ENCODE peak calls at places on chromosomes 4 and X, in nine cellular contexts. C is NB4, S is A549, U is fibroblast of lung, G is cardiac muscle cell, Z is tibial artery, X is BJ, H is MM.1S, N is heart right ventricle. O is an unnamed sample.

GRCh38 chrX:148133099-148133725 is 152.1 kb downstream of the FMR1NB start:
- DNase-seq in C (peak; percentile 44), S (peak; percentile 0), U (peak; percentile 0), G (no peak), Z (no peak), X (no peak), H (peak; percentile 29), N (no peak), O (peak; percentile 0)

GRCh38 chrX:3609800-3610199 is 103.6 kb downstream of the PRKX start:
- DNase-seq in C (no peak), S (peak; percentile 29), U (peak; percentile 22), G (no peak), Z (no peak), X (peak; percentile 75), H (no peak), N (no peak), O (no peak)

GRCh38 chrX:17655232-17656034 is 81.9 kb upstream of the SCML1 start:
- DNase-seq in C (no peak), S (no peak), U (peak; percentile 15), G (peak; percentile 56), Z (no peak), X (no peak), H (no peak), N (peak; percentile 11), O (no peak)

GRCh38 chr4:36392049-36392448 is 110.6 kb downstream of the DTHD1 start:
- DNase-seq in C (no peak), S (no peak), U (no peak), G (no peak), Z (no peak), X (no peak), H (no peak), N (no peak), O (no peak)

GRCh38 chr4:113683143-113683542 is 78.4 kb downstream of the CAMK2D start:
- DNase-seq in C (no peak), S (no peak), U (no peak), G (no peak), Z (no peak), X (no peak), H (peak; percentile 89), N (no peak), O (peak; percentile 85)

GRCh38 chr4:138275216-138275615 is 33.1 kb upstream of the SLC7A11 start:
- DNase-seq in C (no peak), S (no peak), U (no peak), G (no peak), Z (no peak), X (no peak), H (no peak), N (no peak), O (no peak)

GRCh38 chr4:140645614-140646412 is 77.1 kb upstream of the UCP1 start:
- DNase-seq in C (no peak), S (no peak), U (no peak), G (peak; percentile 13), Z (no peak), X (no peak), H (no peak), N (peak; percentile 53), O (no peak)

GRCh38 chr4:40564815-40565505 is 64.7 kb downstream of the RBM47 start:
- DNase-seq in C (no peak), S (no peak), U (no peak), G (peak; percentile 86), Z (no peak), X (no peak), H (peak; percentile 13), N (no peak), O (peak; percentile 65)

GRCh38 chr4:151012836-151013235 is 2.2 kb downstream of the LRBA start:
- DNase-seq in C (no peak), S (no peak), U (no peak), G (no peak), Z (no peak), X (no peak), H (no peak), N (no peak), O (peak; percentile 14)

GRCh38 chr4:140140566-140140965 is 13.4 kb downstream of the MAML3 start:
- DNase-seq in C (no peak), S (no peak), U (no peak), G (no peak), Z (no peak), X (no peak), H (no peak), N (no peak), O (no peak)

GRCh38 chr4:120709986-120710385 is 212.5 kb downstream of the PRDM5 start:
- DNase-seq in C (no peak), S (no peak), U (peak; percentile 77), G (no peak), Z (no peak), X (peak; percentile 35), H (no peak), N (no peak), O (no peak)

GRCh38 chr4:138741778-138742377 is 273.7 kb upstream of the NOCT start:
- DNase-seq in C (no peak), S (no peak), U (no peak), G (no peak), Z (no peak), X (no peak), H (no peak), N (no peak), O (no peak)

GRCh38 chrX:63434665-63435064 is 83.5 kb upstream of the SPIN4 start:
- DNase-seq in C (no peak), S (peak; percentile 14), U (no peak), G (peak; percentile 14), Z (no peak), X (no peak), H (no peak), N (no peak), O (no peak)

GRCh38 chr4:147928400-147928799 is 196.5 kb downstream of the ARHGAP10 start:
- DNase-seq in C (no peak), S (no peak), U (peak; percentile 67), G (no peak), Z (no peak), X (peak; percentile 51), H (no peak), N (no peak), O (no peak)

GRCh38 chr4:130747842-130748241 is 1651.9 kb downstream of the C4orf33 start:
- DNase-seq in C (peak; percentile 8), S (peak; percentile 7), U (peak; percentile 32), G (no peak), Z (no peak), X (no peak), H (peak; percentile 63), N (no peak), O (no peak)

GRCh38 chr4:71004281-71004851 is 10.9 kb downstream of the DCK start:
- DNase-seq in C (no peak), S (no peak), U (no peak), G (peak; percentile 62), Z (no peak), X (no peak), H (peak; percentile 66), N (no peak), O (peak; percentile 78)

GRCh38 chr4:137641554-137641953 is 109.3 kb upstream of the PCDH18 start:
- DNase-seq in C (no peak), S (no peak), U (peak; percentile 76), G (no peak), Z (peak; percentile 71), X (no peak), H (no peak), N (no peak), O (no peak)

GRCh38 chr4:9716093-9716492 is 65.3 kb upstream of the DRD5 start:
- DNase-seq in C (no peak), S (no peak), U (no peak), G (no peak), Z (no peak), X (no peak), H (no peak), N (no peak), O (no peak)

GRCh38 chr4:75708218-75708691 is 16.1 kb upstream of the USO1 start:
- DNase-seq in C (peak; percentile 42), S (peak; percentile 50), U (no peak), G (no peak), Z (no peak), X (no peak), H (no peak), N (no peak), O (peak; percentile 41)

GRCh38 chr4:147039991-147040575 is 94.4 kb upstream of the TTC29 start:
- DNase-seq in C (no peak), S (no peak), U (no peak), G (no peak), Z (no peak), X (no peak), H (no peak), N (no peak), O (no peak)

GRCh38 chr4:69823481-69824186 is 36.3 kb downstream of the SULT1E1 start:
- DNase-seq in C (peak; percentile 41), S (peak; percentile 40), U (peak; percentile 61), G (no peak), Z (no peak), X (no peak), H (peak; percentile 48), N (no peak), O (peak; percentile 47)
- TF ChIP-seq CTCF in C (peak; percentile 52), S (no peak), U (no peak), G (peak; percentile 66), Z (peak; percentile 20), X (peak; percentile 39), H (peak; percentile 74), N (peak; percentile 12), O (peak; percentile 55)

GRCh38 chrX:9373789-9374188 is 91.1 kb upstream of the TBL1X start:
- DNase-seq in C (no peak), S (no peak), U (no peak), G (no peak), Z (no peak), X (no peak), H (no peak), N (no peak), O (no peak)
- H3K4me3 ChIP-seq in C (no peak overlapping the region), S (no peak overlapping the region), U (no peak overlapping the region), G (no peak overlapping the region), Z (no peak overlapping the region), X (no peak overlapping the region), H (no peak overlapping the region), N (no peak overlapping the region), O (no peak overlapping the region)

GRCh38 chrX:137926090-137926489 is 360.2 kb downstream of the ZIC3 start:
- DNase-seq in C (peak; percentile 13), S (peak; percentile 6), U (no peak), G (peak; percentile 39), Z (no peak), X (no peak), H (peak; percentile 40), N (no peak), O (peak; percentile 1)
- TF ChIP-seq CTCF in C (peak; percentile 38), S (peak; percentile 7), U (no peak), G (no peak), Z (no peak), X (no peak), H (peak; percentile 48), N (no peak), O (no peak)

DNA sequence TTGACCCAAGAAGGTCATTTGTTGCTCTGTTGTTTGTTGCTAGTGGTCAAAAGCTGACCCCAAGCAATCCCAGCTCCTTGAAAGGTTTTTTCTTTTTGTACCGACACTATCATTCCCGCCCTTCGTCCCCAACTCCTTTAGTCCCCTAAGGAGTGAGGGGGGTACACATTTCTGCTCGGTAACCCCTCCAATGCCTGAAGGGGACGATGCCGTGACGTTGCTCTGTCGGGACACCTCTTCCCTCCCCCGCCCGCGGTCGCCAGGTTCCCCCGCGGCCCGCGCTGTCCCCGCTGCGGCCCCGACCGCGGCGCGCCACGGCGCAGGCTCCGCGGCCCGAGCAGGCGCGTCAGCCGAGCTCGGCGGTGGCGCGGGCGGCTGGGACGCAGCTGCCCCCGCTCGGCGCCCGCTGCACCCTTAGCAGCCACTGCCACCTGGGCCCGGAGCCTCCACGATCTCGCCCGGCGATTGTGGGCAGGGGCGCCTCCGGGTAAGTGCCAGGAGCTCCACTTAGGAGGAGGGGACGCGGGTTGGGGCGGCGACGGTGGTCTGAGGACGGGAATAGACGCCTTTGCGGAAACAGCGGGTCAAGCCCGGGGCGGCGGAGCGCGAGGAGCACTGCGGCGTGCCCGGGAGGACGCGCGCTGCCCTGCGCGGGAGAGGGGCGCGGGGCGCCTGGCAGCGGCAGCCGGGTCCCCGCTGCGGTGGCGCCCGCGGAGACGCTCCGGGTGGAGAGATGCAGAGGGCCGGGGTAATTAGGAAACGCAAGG is at the start of gene GLRB:
- DNase-seq in C (no peak), S (peak; percentile 6), U (peak; percentile 20), G (peak; percentile 56), Z (peak; percentile 64), X (no peak), H (no peak), N (peak; percentile 26), O (no peak)
- H3K4me3 ChIP-seq in C (no peak within 1 kb of the TSS), S (peak within 1 kb of the TSS; percentile 53), U (peak within 1 kb of the TSS; percentile 72), G (peak within 1 kb of the TSS; percentile 83), Z (peak within 1 kb of the TSS; percentile 69), X (peak within 1 kb of the TSS; percentile 76), H (no peak within 1 kb of the TSS), N (peak within 1 kb of the TSS; percentile 89), O (no peak within 1 kb of the TSS)